ENCODE peak calls at places on chromosomes 11 and 22, in four cellular contexts. Y is cardiac fibroblast, B is psoas muscle, W is upper lobe of right lung. S is an unnamed sample.

GRCh38 chr11:67397986-67398660 is 3.5 kb downstream of the PPP1CA start:
- DNase-seq in B (no peak), W (no peak), Y (no peak), S (no peak)

GRCh38 chr22:25351631-25352293 is 132.3 kb downstream of the CRYBB2 start:
- DNase-seq in W (peak), B (no peak), Y (no peak), S (no peak)

GRCh38 chr11:125551835-125552342 is 17.4 kb upstream of the EI24 start:
- DNase-seq in W (no peak), Y (no peak), B (no peak), S (no peak)

GRCh38 chr11:88167853-88168252 is 7.4 kb downstream of the RAB38 start:
- DNase-seq in B (no peak), W (no peak), Y (no peak), S (no peak)

GRCh38 chr11:45688472-45689033 is 23.1 kb upstream of the CHST1 start:
- DNase-seq in B (no peak), W (no peak), Y (no peak), S (no peak)

GRCh38 chr22:50621491-50621880 is 6.5 kb downstream of the ARSA start:
- DNase-seq in Y (no peak), W (peak), B (no peak), S (no peak)

GRCh38 chr11:45262900-45263299 is 23.2 kb downstream of the SYT13 start:
- DNase-seq in W (no peak), B (no peak), Y (no peak), S (no peak)

GRCh38 chr11:92048415-92048814 is 176.2 kb upstream of the FAT3 start:
- DNase-seq in Y (no peak), W (no peak), B (no peak), S (no peak)

GRCh38 chr11:72875736-72876135 is 61.5 kb downstream of the ATG16L2 start:
- DNase-seq in W (no peak), B (no peak), Y (no peak), S (no peak)

GRCh38 chr11:36463781-36464180 is 46.3 kb downstream of the TRAF6 start:
- DNase-seq in W (no peak), Y (peak), B (no peak), S (no peak)

DNA sequence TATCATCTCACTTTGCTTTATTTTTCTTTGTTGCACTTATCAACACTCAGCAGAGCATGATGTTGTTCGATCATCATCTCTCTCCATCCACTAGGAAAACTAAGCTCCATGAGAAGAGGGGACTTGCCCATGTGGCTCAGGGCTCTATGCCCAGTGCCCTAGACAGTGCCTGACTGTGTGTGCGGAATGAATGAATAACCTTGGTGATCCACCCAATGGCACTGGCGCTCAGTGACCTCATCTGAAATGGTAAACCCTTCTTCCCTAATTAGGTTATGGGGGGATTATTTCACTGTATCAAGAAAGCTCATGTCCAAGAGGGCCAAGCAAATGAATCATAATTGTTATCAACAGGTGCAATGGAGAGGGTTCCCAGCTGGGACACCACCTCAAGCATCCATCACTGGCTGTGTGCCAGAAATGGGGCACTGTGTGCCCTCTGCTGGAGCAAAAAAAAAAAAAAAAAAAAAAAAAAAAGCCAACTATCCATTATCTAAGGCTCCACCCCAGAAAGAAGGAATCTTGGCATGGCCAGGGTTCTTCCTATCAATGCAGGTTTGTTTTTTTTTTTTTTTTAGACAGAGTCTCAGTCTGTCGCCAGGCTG is 172.6 kb downstream of the LARGE1 start:
- DNase-seq in B (no peak), W (no peak), Y (no peak), S (no peak)
- TF ChIP-seq CTCF in B (no peak), W (no peak), Y (no peak), S (no peak)

GRCh38 chr11:34366522-34366921 is 8.7 kb upstream of the ABTB2 start:
- DNase-seq in B (no peak), Y (peak), W (no peak), S (no peak)
- TF ChIP-seq CTCF in B (peak), Y (no peak), W (peak), S (peak)

GRCh38 chr11:133948711-133949110 is 8.1 kb downstream of the IGSF9B start:
- DNase-seq in W (no peak), B (no peak), Y (no peak), S (no peak)

GRCh38 chr11:133946541-133947297 is 10.0 kb downstream of the IGSF9B start:
- DNase-seq in B (no peak), Y (peak), W (peak), S (no peak)

GRCh38 chr11:133945087-133945974 is 11.4 kb downstream of the IGSF9B start:
- DNase-seq in B (no peak), W (no peak), Y (peak), S (no peak)

GRCh38 chr11:133946018-133946417 is 10.8 kb downstream of the IGSF9B start:
- DNase-seq in W (no peak), Y (no peak), B (no peak), S (no peak)

GRCh38 chr11:133947298-133947905 is 9.4 kb downstream of the IGSF9B start:
- DNase-seq in B (peak), Y (peak), W (peak), S (no peak)
- TF ChIP-seq CTCF in B (peak), Y (peak), W (peak), S (peak)

DNA sequence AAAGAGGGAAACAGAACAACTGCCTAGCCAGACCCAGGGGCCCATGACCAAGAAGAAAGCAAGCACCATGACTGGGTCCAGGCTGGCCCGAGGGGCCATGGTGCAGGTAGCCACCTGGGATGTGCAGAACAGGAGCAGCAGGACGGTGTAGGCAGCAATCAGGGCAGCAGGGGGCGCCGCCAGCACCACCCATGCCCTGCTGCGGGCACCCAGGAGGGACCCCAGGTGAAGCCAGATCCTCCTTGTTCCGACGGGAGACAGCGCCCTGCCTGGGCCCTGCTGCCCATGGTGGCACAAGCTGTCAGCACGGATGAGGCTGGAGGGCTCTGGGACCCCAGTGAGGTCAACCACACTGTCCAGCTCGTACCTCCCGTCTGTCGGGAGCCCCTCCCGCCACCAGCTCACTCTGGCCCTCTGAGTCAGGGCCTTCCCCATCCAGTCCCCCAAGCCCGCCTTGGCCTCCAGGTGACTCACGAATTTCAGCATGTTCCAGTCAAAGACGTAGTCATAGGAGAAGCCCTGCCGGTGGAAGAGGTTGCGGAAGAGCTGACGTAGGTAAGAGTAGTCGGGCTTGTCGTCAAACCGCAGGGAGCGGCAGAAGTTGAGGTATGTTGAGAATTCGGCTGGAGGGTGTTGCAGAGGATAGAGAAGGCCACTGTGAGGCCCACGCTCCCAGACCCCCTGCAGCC is 18.8 kb downstream of the CSNK1E start:
- DNase-seq in Y (peak), W (no peak), B (peak), S (no peak)
- TF ChIP-seq CTCF in Y (peak), W (peak), B (peak), S (peak)

DNA sequence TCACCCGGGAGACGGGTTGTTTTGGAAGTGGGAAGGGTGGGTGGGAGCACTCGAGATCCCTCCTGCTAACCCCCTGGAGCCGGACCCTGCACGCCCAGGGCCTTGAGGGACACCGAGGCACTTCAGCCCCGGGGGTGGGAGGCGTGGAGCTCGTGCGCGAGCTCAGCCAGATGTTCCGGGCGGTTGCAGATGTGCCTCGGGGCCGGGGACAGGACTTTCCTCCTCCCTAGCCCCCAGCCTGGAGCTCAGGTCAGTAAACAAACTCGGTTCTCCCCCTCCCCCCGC is 3.3 kb upstream of the WNT11 start:
- DNase-seq in W (no peak), Y (no peak), B (peak), S (no peak)
- TF ChIP-seq CTCF in W (no peak), Y (no peak), B (no peak), S (no peak)

DNA sequence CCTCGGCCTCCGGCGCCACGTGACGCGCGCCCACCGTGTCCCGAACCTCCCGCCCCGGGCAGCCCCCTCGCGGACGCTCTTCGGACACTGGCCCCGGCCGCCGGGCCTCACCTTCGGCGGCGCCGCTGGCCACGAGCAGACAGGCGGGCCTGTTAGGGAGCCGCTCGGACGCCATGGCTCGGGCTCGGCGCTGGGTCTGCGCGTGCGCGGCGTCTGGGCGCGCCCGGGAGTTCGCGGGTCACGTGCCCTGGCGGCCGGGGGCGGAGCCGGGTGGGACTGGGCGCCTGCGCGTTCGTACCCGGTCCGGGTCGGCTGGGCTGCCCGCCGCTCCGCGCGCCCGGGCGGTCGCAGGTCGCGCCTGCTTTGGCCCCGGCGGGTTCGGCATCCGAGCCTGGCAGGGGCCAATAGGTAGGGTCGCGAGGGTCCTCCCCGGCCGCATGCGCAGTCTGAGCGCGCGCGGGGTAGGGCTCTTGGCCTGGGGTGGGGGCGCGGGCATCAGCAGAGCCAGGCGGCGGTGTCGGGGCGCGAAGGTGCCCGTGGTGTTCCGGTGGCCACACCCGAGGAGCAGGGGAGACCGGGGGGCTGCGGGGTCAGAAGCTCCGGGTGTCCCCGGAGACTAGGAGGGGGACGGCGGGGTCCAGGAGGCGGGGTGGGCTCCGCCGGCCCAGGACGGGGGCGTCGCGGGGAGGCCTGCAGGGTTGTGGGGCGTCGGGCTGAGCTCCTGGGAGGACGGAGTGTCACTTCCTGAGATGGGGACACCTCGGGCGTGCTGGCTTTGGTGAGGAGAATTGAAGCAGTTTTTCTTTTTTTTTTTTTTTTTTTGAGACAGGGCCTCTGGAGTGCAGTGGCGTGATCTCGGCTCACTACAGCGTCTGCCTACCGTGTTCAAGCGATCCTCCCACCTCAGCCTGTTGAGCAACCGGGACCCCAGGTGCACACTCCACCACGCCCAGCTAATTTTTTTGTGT is at the start of gene GATD1:
- DNase-seq in B (peak), Y (peak), W (peak), S (peak)
- TF ChIP-seq CTCF in B (no peak), Y (no peak), W (no peak), S (no peak)

DNA sequence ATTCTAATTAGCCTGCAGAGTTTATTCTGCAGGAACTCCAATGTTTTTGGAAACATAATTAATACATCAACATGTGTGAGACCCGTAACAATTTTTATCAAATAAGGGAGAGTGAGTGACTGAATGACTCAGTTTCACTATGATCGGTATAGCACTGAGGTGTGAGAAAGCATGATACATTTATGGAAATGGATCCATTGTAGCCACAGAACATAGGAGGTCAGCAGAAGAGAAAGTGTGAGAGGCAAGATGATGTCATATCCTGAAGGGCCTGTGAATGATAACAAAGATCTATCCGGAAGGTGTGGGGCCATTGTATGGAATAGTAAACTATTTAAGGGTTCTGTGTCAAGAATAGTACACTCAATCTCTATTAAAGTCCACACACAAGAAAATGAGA is 1406.1 kb upstream of the TENM4 start:
- DNase-seq in W (no peak), B (no peak), Y (no peak), S (no peak)
- TF ChIP-seq CTCF in W (no peak), B (no peak), Y (no peak), S (no peak)

GRCh38 chr22:19868333-19868732 is 13.7 kb upstream of the GNB1L start:
- DNase-seq in B (peak), W (no peak), Y (no peak), S (no peak)
- TF ChIP-seq CTCF in B (no peak), W (no peak), Y (no peak), S (no peak)